ENCODE peak calls at places on chromosomes 4 and X, in four cellular contexts. C is GDM1, E is NCI-H2171 treated with DMSO at 0.1 percent for 48 hours, R is aorta. U is an unnamed sample.

GRCh38 chrX:145843196-145843595 is 25.6 kb downstream of the SLITRK2 start:
- DNase-seq in C (no peak), E (no peak), R (no peak), U (no peak)

GRCh38 chrX:51894697-51895336 is 1.4 kb downstream of the MAGED1 start:
- DNase-seq in C (no peak), E (no peak), R (no peak), U (no peak)

GRCh38 chr4:112938461-112939058 is 110.9 kb upstream of the ANK2 start:
- DNase-seq in C (no peak), E (peak; percentile 40), R (no peak), U (no peak)

GRCh38 chr4:3852751-3853150 is 86.6 kb downstream of the ADRA2C start:
- DNase-seq in C (no peak), E (no peak), R (no peak), U (no peak)

GRCh38 chr4:3635090-3635820 is 103.0 kb upstream of the LRPAP1 start:
- DNase-seq in C (no peak), E (no peak), R (peak; percentile 27), U (no peak)

GRCh38 chr4:118557298-118557851 is 127.8 kb upstream of the METTL14 start:
- DNase-seq in C (no peak), E (peak; percentile 61), R (no peak), U (peak; percentile 39)

GRCh38 chr4:146335763-146336412 is 121.5 kb downstream of the REELD1 start:
- DNase-seq in C (no peak), E (no peak), R (no peak), U (peak; percentile 2)

GRCh38 chr4:149980941-149981340 is 97.3 kb upstream of the DCLK2 start:
- DNase-seq in C (no peak), E (peak; percentile 22), R (peak; percentile 52), U (peak; percentile 51)

GRCh38 chr4:177461606-177462005 is 19.4 kb upstream of the AGA start:
- DNase-seq in C (no peak), E (no peak), R (no peak), U (no peak)

GRCh38 chrX:135740683-135741149 is 27.3 kb downstream of the CT45A3 start:
- DNase-seq in C (no peak), E (no peak), R (peak; percentile 57), U (peak; percentile 47)

GRCh38 chrX:136097871-136098805 is 49.2 kb upstream of the FHL1 start:
- DNase-seq in C (no peak), E (no peak), R (no peak), U (no peak)

GRCh38 chr4:121690001-121690400 is 6.8 kb downstream of the ANXA5 start:
- DNase-seq in C (no peak), E (no peak), R (no peak), U (no peak)

U was measured in Calu3.